ENCODE peak calls at places on chromosomes 11 and 22, in six cellular contexts. One of them, this sample, is unnamed.
A peak's percentile ranks its signal among the peaks of the same experiment; 100 is the strongest.

GRCh38 chr11:77999446-77999845 is 5.0 kb upstream of the INTS4 start:
- DNase-seq in fibroblast of lung: no peak
- DNase-seq in GM12865: no peak
- DNase-seq in mucosa of descending colon: no peak
- DNase-seq in AG09319: no peak
- DNase-seq in HFF-Myc: no peak
- DNase-seq in this sample: no peak

GRCh38 chr11:110921742-110922200 is 209.5 kb upstream of the ARHGAP20 start:
- DNase-seq in fibroblast of lung: peak; percentile 62
- DNase-seq in GM12865: no peak
- DNase-seq in mucosa of descending colon: no peak
- DNase-seq in AG09319: no peak
- DNase-seq in HFF-Myc: no peak
- DNase-seq in this sample: peak; percentile 28

GRCh38 chr22:38706101-38706884 is 549 bp downstream of the GTPBP1 start:
- DNase-seq in fibroblast of lung: peak; percentile 45
- DNase-seq in GM12865: peak; percentile 49
- DNase-seq in mucosa of descending colon: peak; percentile 71
- DNase-seq in AG09319: no peak
- DNase-seq in HFF-Myc: no peak
- DNase-seq in this sample: no peak

GRCh38 chr11:76159983-76160661 is 46.2 kb downstream of the WNT11 start:
- DNase-seq in fibroblast of lung: no peak
- DNase-seq in GM12865: no peak
- DNase-seq in mucosa of descending colon: no peak
- DNase-seq in AG09319: no peak
- DNase-seq in HFF-Myc: no peak
- DNase-seq in this sample: no peak

GRCh38 chr11:126104420-126104819 is 41.8 kb upstream of the CDON start:
- DNase-seq in fibroblast of lung: no peak
- DNase-seq in GM12865: no peak
- DNase-seq in mucosa of descending colon: no peak
- DNase-seq in AG09319: no peak
- DNase-seq in HFF-Myc: no peak
- DNase-seq in this sample: no peak

GRCh38 chr11:73997120-73997772 is 11.6 kb downstream of the UCP3 start:
- DNase-seq in fibroblast of lung: no peak
- DNase-seq in GM12865: peak; percentile 55
- DNase-seq in mucosa of descending colon: no peak
- DNase-seq in AG09319: no peak
- DNase-seq in HFF-Myc: no peak
- DNase-seq in this sample: no peak

GRCh38 chr11:65616575-65617001 is 1.0 kb downstream of the PCNX3 start:
- DNase-seq in fibroblast of lung: no peak
- DNase-seq in GM12865: peak; percentile 37
- DNase-seq in mucosa of descending colon: no peak
- DNase-seq in AG09319: no peak
- DNase-seq in HFF-Myc: no peak
- DNase-seq in this sample: no peak

GRCh38 chr11:70483077-70483861 is 84.9 kb downstream of the CTTN start:
- DNase-seq in fibroblast of lung: peak; percentile 72
- DNase-seq in GM12865: peak; percentile 63
- DNase-seq in mucosa of descending colon: peak; percentile 32
- DNase-seq in AG09319: no peak
- DNase-seq in HFF-Myc: no peak
- DNase-seq in this sample: peak; percentile 70

GRCh38 chr11:36376888-36377758 is 81.0 kb downstream of the PRR5L start:
- DNase-seq in fibroblast of lung: no peak
- DNase-seq in GM12865: no peak
- DNase-seq in mucosa of descending colon: peak; percentile 81
- DNase-seq in AG09319: no peak
- DNase-seq in HFF-Myc: no peak
- DNase-seq in this sample: no peak

GRCh38 chr22:33350961-33351360 is 292.8 kb upstream of the SYN3 start:
- DNase-seq in fibroblast of lung: no peak
- DNase-seq in GM12865: no peak
- DNase-seq in mucosa of descending colon: no peak
- DNase-seq in AG09319: no peak
- DNase-seq in HFF-Myc: no peak
- DNase-seq in this sample: peak; percentile 44

GRCh38 chr22:28711820-28712777 is 29.5 kb downstream of the CHEK2 start:
- DNase-seq in fibroblast of lung: peak; percentile 98
- DNase-seq in GM12865: no peak
- DNase-seq in mucosa of descending colon: no peak
- DNase-seq in AG09319: peak; percentile 88
- DNase-seq in HFF-Myc: peak; percentile 79
- DNase-seq in this sample: peak; percentile 89

GRCh38 chr22:20887375-20887774 is 28.6 kb downstream of the SNAP29 start:
- DNase-seq in fibroblast of lung: no peak
- DNase-seq in GM12865: no peak
- DNase-seq in mucosa of descending colon: no peak
- DNase-seq in AG09319: no peak
- DNase-seq in HFF-Myc: no peak
- DNase-seq in this sample: no peak

GRCh38 chr22:27651486-27651885 is 150.1 kb downstream of the MN1 start:
- DNase-seq in fibroblast of lung: no peak
- DNase-seq in GM12865: no peak
- DNase-seq in mucosa of descending colon: no peak
- DNase-seq in AG09319: no peak
- DNase-seq in HFF-Myc: no peak
- DNase-seq in this sample: no peak

GRCh38 chr11:3001496-3001895 is 9.4 kb upstream of the NAP1L4 start:
- DNase-seq in fibroblast of lung: no peak
- DNase-seq in GM12865: no peak
- DNase-seq in mucosa of descending colon: no peak
- DNase-seq in AG09319: no peak
- DNase-seq in HFF-Myc: no peak
- DNase-seq in this sample: no peak

GRCh38 chr11:16923987-16924386 is 90.2 kb downstream of the PLEKHA7 start:
- DNase-seq in fibroblast of lung: no peak
- DNase-seq in GM12865: no peak
- DNase-seq in mucosa of descending colon: peak; percentile 68
- DNase-seq in AG09319: no peak
- DNase-seq in HFF-Myc: no peak
- DNase-seq in this sample: no peak

GRCh38 chr11:84313830-84314359 is 1027.7 kb upstream of the CCDC90B start:
- DNase-seq in fibroblast of lung: peak; percentile 30
- DNase-seq in GM12865: no peak
- DNase-seq in mucosa of descending colon: no peak
- DNase-seq in AG09319: no peak
- DNase-seq in HFF-Myc: no peak
- DNase-seq in this sample: no peak

GRCh38 chr11:126137146-126137545 is 74.3 kb downstream of the RPUSD4 start:
- DNase-seq in fibroblast of lung: no peak
- DNase-seq in GM12865: no peak
- DNase-seq in mucosa of descending colon: no peak
- DNase-seq in AG09319: no peak
- DNase-seq in HFF-Myc: no peak
- DNase-seq in this sample: no peak

DNA sequence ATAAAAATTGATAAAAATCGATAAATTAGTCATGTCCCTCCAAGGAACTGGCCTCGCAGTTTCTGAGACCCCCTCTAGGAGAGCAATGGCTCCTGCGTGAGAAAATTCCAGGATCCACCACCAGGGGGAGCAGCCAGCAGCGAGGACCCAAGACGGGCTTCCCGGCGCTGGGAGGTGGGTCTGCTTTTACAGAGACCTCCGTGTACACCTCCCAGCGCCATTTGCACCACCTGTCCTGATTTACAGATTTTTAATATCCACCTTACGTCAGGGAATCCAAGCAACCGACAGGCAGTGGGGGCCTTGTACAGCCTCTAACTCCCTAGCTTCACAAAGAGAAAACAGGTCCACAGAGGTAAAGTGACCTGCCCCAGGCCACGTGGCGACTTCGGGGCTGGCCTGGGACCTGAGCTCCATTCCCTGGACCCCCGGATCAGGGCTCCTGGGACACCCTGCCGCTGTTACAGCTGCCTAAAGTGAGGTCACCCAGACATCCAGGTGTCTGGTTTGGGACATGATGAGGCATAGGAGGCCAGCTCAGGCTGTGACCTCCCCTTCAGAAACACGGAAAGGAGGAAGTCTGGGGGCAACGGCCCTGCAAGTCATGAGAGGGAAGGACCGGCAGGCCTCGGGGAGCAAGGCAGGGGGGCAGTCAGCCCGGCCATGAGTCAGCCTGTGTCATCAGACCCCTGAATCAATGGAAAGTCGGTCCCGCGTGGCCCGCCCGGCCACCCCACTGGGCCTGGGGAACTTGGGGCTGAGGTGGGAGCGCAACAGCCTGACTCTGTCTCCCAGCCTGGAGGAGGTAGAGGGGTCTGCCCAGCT is 3.5 kb downstream of the OSM start:
- DNase-seq in fibroblast of lung: peak; percentile 65
- DNase-seq in GM12865: peak; percentile 76
- DNase-seq in mucosa of descending colon: peak; percentile 87
- DNase-seq in AG09319: no peak
- DNase-seq in HFF-Myc: no peak
- DNase-seq in this sample: no peak
- TF ChIP-seq CTCF in fibroblast of lung: peak; percentile 88
- TF ChIP-seq CTCF in GM12865: peak; percentile 85
- TF ChIP-seq CTCF in mucosa of descending colon: peak; percentile 94
- TF ChIP-seq CTCF in AG09319: peak; percentile 92
- TF ChIP-seq CTCF in HFF-Myc: peak; percentile 90
- TF ChIP-seq CTCF in this sample: peak; percentile 97

GRCh38 chr11:117197516-117198456 is 1.4 kb upstream of the TAGLN start:
- DNase-seq in fibroblast of lung: peak; percentile 45
- DNase-seq in GM12865: no peak
- DNase-seq in mucosa of descending colon: peak; percentile 70
- DNase-seq in AG09319: no peak
- DNase-seq in HFF-Myc: no peak
- DNase-seq in this sample: no peak
- TF ChIP-seq CTCF in fibroblast of lung: peak; percentile 58
- TF ChIP-seq CTCF in GM12865: peak; percentile 22
- TF ChIP-seq CTCF in mucosa of descending colon: peak; percentile 49
- TF ChIP-seq CTCF in AG09319: peak; percentile 35
- TF ChIP-seq CTCF in HFF-Myc: peak; percentile 56
- TF ChIP-seq CTCF in this sample: peak; percentile 65

GRCh38 chr11:131246156-131246555 is 124.3 kb upstream of the NTM start:
- DNase-seq in fibroblast of lung: no peak
- DNase-seq in GM12865: no peak
- DNase-seq in mucosa of descending colon: no peak
- DNase-seq in AG09319: no peak
- DNase-seq in HFF-Myc: no peak
- DNase-seq in this sample: no peak

GRCh38 chr11:131242616-131243015 is 127.8 kb upstream of the NTM start:
- DNase-seq in fibroblast of lung: no peak
- DNase-seq in GM12865: no peak
- DNase-seq in mucosa of descending colon: no peak
- DNase-seq in AG09319: no peak
- DNase-seq in HFF-Myc: no peak
- DNase-seq in this sample: no peak

GRCh38 chr11:131248588-131248987 is 121.8 kb upstream of the NTM start:
- DNase-seq in fibroblast of lung: no peak
- DNase-seq in GM12865: no peak
- DNase-seq in mucosa of descending colon: no peak
- DNase-seq in AG09319: no peak
- DNase-seq in HFF-Myc: no peak
- DNase-seq in this sample: no peak

DNA sequence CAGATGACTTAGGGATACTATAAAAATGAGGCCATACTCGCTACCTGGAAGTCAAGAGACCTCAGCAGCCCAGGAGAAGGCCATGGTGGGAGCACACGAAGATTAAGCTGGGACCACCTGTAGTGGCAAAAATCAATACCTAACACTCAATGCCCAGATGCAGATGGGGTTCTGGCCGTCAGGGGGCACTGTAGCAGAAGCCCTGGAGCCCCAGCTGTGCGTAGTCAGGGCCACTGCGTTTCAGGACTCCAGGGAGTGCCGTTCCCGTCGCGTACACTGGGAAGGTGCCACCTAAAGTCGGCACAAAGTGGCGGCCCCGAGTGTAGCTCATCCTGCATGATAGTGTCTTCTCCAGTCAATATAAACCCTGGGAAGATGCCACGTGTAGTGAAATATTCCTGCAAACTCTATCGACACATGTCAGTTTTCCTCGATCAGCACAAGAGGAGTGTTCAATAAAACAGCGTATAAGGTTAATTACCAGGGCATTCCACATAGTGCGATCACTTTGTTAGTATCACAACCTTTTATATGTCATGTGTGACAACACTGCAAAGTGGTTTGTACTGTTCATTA is 123.7 kb upstream of the NTM start:
- DNase-seq in fibroblast of lung: no peak
- DNase-seq in GM12865: peak; percentile 23
- DNase-seq in mucosa of descending colon: peak; percentile 60
- DNase-seq in AG09319: no peak
- DNase-seq in HFF-Myc: no peak
- DNase-seq in this sample: no peak
- TF ChIP-seq CTCF in fibroblast of lung: peak; percentile 56
- TF ChIP-seq CTCF in GM12865: peak; percentile 58
- TF ChIP-seq CTCF in mucosa of descending colon: no peak
- TF ChIP-seq CTCF in AG09319: peak; percentile 42
- TF ChIP-seq CTCF in HFF-Myc: peak; percentile 42
- TF ChIP-seq CTCF in this sample: peak; percentile 59

GRCh38 chr11:43937434-43938411 is 4.7 kb upstream of the C11orf96 start:
- DNase-seq in fibroblast of lung: peak; percentile 51
- DNase-seq in GM12865: no peak
- DNase-seq in mucosa of descending colon: no peak
- DNase-seq in AG09319: no peak
- DNase-seq in HFF-Myc: no peak
- DNase-seq in this sample: no peak
- TF ChIP-seq CTCF in fibroblast of lung: peak; percentile 29
- TF ChIP-seq CTCF in GM12865: no peak
- TF ChIP-seq CTCF in mucosa of descending colon: no peak
- TF ChIP-seq CTCF in AG09319: no peak
- TF ChIP-seq CTCF in HFF-Myc: no peak
- TF ChIP-seq CTCF in this sample: no peak

This sample was measured in kidney epithelial cell.